ENCODE peak calls at places on chromosomes 1 and 21, in four cellular contexts. One of them, this sample, is unnamed.

GRCh38 chr21:15908187-15908586 is 178.4 kb downstream of the USP25 start:
- DNase-seq in MM.1S: no peak
- DNase-seq in neuronal stem cell: no peak
- DNase-seq in IMR-90: peak
- DNase-seq in this sample: no peak

GRCh38 chr1:51843948-51844347 is 34.6 kb downstream of the NRDC start:
- DNase-seq in MM.1S: no peak
- DNase-seq in neuronal stem cell: no peak
- DNase-seq in IMR-90: no peak
- DNase-seq in this sample: no peak

GRCh38 chr1:100896481-100896982 is 642 bp downstream of the SLC30A7 start:
- DNase-seq in MM.1S: peak
- DNase-seq in neuronal stem cell: no peak
- DNase-seq in IMR-90: peak
- DNase-seq in this sample: no peak

GRCh38 chr1:161193561-161194235 is 5.2 kb downstream of the ADAMTS4 start:
- DNase-seq in MM.1S: no peak
- DNase-seq in neuronal stem cell: no peak
- DNase-seq in IMR-90: no peak
- DNase-seq in this sample: peak

GRCh38 chr1:156726549-156727226 is 1.6 kb upstream of the METTL25B start:
- DNase-seq in MM.1S: peak
- DNase-seq in neuronal stem cell: no peak
- DNase-seq in IMR-90: peak
- DNase-seq in this sample: peak

GRCh38 chr21:42678118-42678430 is 24.7 kb downstream of the PDE9A start:
- DNase-seq in MM.1S: no peak
- DNase-seq in neuronal stem cell: no peak
- DNase-seq in IMR-90: no peak
- DNase-seq in this sample: no peak

GRCh38 chr21:25689226-25689625 is 45.5 kb downstream of the ATP5PF start:
- DNase-seq in MM.1S: no peak
- DNase-seq in neuronal stem cell: no peak
- DNase-seq in IMR-90: peak
- DNase-seq in this sample: no peak

GRCh38 chr1:101022294-101022693 is 3.3 kb downstream of the DPH5 start:
- DNase-seq in MM.1S: no peak
- DNase-seq in neuronal stem cell: no peak
- DNase-seq in IMR-90: peak
- DNase-seq in this sample: no peak

GRCh38 chr1:18175530-18176377 is 68.2 kb downstream of the IGSF21 start:
- DNase-seq in MM.1S: no peak
- DNase-seq in neuronal stem cell: no peak
- DNase-seq in IMR-90: no peak
- DNase-seq in this sample: no peak

GRCh38 chr1:156624814-156625435 is 5.7 kb downstream of the HAPLN2 start:
- DNase-seq in MM.1S: no peak
- DNase-seq in neuronal stem cell: no peak
- DNase-seq in IMR-90: no peak
- DNase-seq in this sample: peak

GRCh38 chr1:112083487-112083886 is 94.0 kb upstream of the KCND3 start:
- DNase-seq in MM.1S: peak
- DNase-seq in neuronal stem cell: peak
- DNase-seq in IMR-90: peak
- DNase-seq in this sample: no peak

GRCh38 chr1:232238009-232238408 is 391.9 kb downstream of the SIPA1L2 start:
- DNase-seq in MM.1S: no peak
- DNase-seq in neuronal stem cell: no peak
- DNase-seq in IMR-90: no peak
- DNase-seq in this sample: no peak

GRCh38 chr1:20187103-20187812 is 940 bp upstream of the PLA2G2C start:
- DNase-seq in MM.1S: no peak
- DNase-seq in neuronal stem cell: no peak
- DNase-seq in IMR-90: no peak
- DNase-seq in this sample: no peak

GRCh38 chr1:5639323-5639722 is 352.9 kb downstream of the NPHP4 start:
- DNase-seq in MM.1S: no peak
- DNase-seq in neuronal stem cell: no peak
- DNase-seq in IMR-90: no peak
- DNase-seq in this sample: no peak
- H3K4me3 ChIP-seq in MM.1S: no peak
- H3K4me3 ChIP-seq in neuronal stem cell: no peak
- H3K4me3 ChIP-seq in IMR-90: no peak
- H3K4me3 ChIP-seq in this sample: no peak

GRCh38 chr1:28415246-28415645 is 45.7 kb downstream of the PHACTR4 start:
- DNase-seq in MM.1S: no peak
- DNase-seq in neuronal stem cell: no peak
- DNase-seq in IMR-90: no peak
- DNase-seq in this sample: no peak
- H3K27ac ChIP-seq in MM.1S: no peak
- H3K27ac ChIP-seq in neuronal stem cell: no peak
- H3K27ac ChIP-seq in IMR-90: no peak
- H3K27ac ChIP-seq in this sample: no peak

DNA sequence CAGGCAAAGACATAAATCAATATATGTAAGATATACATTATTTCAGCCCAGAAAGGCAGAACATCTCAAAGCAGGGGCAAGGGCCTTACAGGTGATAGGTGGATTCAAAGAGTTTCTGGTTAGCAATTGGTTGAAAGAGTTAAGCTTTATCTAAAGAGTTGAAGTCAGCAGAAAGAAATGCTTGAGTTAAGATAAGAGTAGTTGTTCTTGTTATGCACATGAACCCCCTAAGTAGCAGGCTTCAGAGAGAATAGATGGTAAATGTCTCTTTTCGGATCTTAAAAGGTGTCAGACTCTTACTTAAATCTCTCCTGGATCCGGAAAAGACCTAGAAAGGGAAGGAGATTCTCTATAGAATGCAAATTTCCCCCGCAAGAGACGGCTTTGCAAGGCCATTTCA is 8.3 kb upstream of the ZBTB40 start:
- DNase-seq in MM.1S: no peak
- DNase-seq in neuronal stem cell: no peak
- DNase-seq in IMR-90: no peak
- DNase-seq in this sample: no peak
- H3K9ac ChIP-seq in MM.1S: no peak
- H3K9ac ChIP-seq in neuronal stem cell: no peak
- H3K9ac ChIP-seq in IMR-90: no peak
- H3K9ac ChIP-seq in this sample: no peak

GRCh38 chr1:32336963-32337675 is 1.1 kb upstream of the MARCKSL1 start:
- DNase-seq in MM.1S: peak
- DNase-seq in neuronal stem cell: no peak
- DNase-seq in IMR-90: peak
- DNase-seq in this sample: peak
- H3K4me3 ChIP-seq in MM.1S: peak
- H3K4me3 ChIP-seq in neuronal stem cell: no peak
- H3K4me3 ChIP-seq in IMR-90: no peak
- H3K4me3 ChIP-seq in this sample: no peak

DNA sequence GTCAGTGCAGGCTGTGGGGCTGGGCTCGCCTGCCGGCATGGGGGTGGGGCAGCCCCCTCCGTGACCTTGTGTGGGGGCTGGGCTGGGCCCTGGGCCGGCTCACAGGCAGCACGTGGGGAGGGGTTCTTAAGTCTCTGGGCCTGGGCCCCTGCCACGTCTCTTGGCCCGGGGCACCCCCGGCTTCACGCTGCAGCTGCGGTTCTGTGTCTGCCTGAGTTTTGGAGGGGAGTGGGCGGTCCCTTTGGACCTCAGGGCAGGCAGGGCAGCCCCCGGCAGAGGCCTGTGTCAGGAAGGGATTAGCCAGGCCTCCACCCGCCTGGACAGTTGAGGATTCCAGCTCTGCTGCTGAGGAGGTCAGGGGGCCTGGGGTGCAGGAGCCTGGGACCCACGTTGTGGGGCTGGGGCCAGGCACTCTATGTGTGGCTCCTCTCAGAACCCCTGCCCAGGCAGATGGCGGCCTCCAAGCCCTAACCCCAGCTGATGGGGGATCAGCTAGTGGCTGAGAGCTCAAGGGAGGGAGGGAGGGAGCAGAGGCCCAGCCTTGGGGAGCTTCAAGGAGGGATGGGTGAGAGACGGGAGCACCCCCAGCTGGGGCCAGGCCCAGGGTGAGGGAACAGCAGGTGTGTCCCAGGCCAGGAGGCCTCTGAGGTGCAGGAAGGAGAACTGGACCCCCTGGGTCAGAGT is 1.8 kb upstream of the PLCH2 start:
- DNase-seq in MM.1S: no peak
- DNase-seq in neuronal stem cell: no peak
- DNase-seq in IMR-90: no peak
- DNase-seq in this sample: no peak
- H3K27ac ChIP-seq in MM.1S: no peak
- H3K27ac ChIP-seq in neuronal stem cell: peak
- H3K27ac ChIP-seq in IMR-90: no peak
- H3K27ac ChIP-seq in this sample: no peak

DNA sequence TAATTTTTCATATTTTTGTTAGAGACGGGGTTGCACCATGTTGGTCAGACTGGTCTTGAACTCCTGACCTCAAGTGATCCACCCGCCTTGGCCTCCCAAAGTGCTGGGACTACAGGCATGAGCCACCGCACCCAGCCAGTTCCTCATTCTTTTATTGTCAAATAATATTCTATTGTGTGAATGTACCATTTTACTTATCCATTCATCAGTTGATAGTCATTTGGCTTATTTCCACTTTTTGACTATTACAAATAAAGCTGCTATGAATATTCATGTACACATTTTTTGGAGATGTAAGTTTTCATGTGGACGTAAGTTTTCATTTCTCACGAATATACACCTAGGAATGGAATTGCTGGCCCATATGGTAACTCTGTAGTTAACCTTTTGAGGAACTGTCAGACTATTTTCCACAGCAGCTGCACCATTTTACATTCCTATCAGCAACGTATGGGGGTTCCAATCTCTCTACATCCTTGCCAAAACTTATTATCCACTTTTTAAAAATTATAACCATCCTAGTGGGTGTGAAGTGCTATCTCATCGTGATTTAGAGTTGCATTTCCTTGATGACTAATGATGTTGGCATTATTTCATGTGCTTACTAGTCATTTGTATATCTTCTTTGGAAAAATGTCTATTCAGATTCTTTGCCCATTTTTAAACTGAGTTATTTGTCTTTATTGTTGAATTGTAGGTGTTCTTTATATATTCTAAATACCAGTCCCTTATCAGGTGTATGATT is 12.7 kb downstream of the PACC1 start:
- DNase-seq in MM.1S: no peak
- DNase-seq in neuronal stem cell: no peak
- DNase-seq in IMR-90: peak
- DNase-seq in this sample: no peak
- H3K9ac ChIP-seq in MM.1S: no peak
- H3K9ac ChIP-seq in neuronal stem cell: no peak
- H3K9ac ChIP-seq in IMR-90: no peak
- H3K9ac ChIP-seq in this sample: no peak

GRCh38 chr1:244362481-244362880 is 89.2 kb downstream of the ADSS2 start:
- DNase-seq in MM.1S: no peak
- DNase-seq in neuronal stem cell: no peak
- DNase-seq in IMR-90: no peak
- DNase-seq in this sample: no peak
- H3K4me3 ChIP-seq in MM.1S: no peak
- H3K4me3 ChIP-seq in neuronal stem cell: no peak
- H3K4me3 ChIP-seq in IMR-90: no peak
- H3K4me3 ChIP-seq in this sample: no peak

GRCh38 chr1:228101994-228102790 is 933 bp downstream of the C1orf35 start:
- DNase-seq in MM.1S: peak
- DNase-seq in neuronal stem cell: no peak
- DNase-seq in IMR-90: no peak
- DNase-seq in this sample: peak
- H3K27ac ChIP-seq in MM.1S: peak
- H3K27ac ChIP-seq in neuronal stem cell: no peak
- H3K27ac ChIP-seq in IMR-90: peak
- H3K27ac ChIP-seq in this sample: no peak

GRCh38 chr1:119316870-119317416 is 51.6 kb upstream of the HAO2 start:
- DNase-seq in MM.1S: no peak
- DNase-seq in neuronal stem cell: no peak
- DNase-seq in IMR-90: no peak
- DNase-seq in this sample: no peak

GRCh38 chr1:119308806-119309205 is 59.8 kb upstream of the HAO2 start:
- DNase-seq in MM.1S: peak
- DNase-seq in neuronal stem cell: no peak
- DNase-seq in IMR-90: no peak
- DNase-seq in this sample: no peak

GRCh38 chr1:119318466-119319309 is 49.9 kb upstream of the HAO2 start:
- DNase-seq in MM.1S: no peak
- DNase-seq in neuronal stem cell: no peak
- DNase-seq in IMR-90: no peak
- DNase-seq in this sample: no peak

GRCh38 chr1:119310301-119310700 is 58.3 kb upstream of the HAO2 start:
- DNase-seq in MM.1S: no peak
- DNase-seq in neuronal stem cell: no peak
- DNase-seq in IMR-90: no peak
- DNase-seq in this sample: no peak

GRCh38 chr1:119314001-119314796 is 54.4 kb upstream of the HAO2 start:
- DNase-seq in MM.1S: no peak
- DNase-seq in neuronal stem cell: no peak
- DNase-seq in IMR-90: no peak
- DNase-seq in this sample: no peak
- H3K9ac ChIP-seq in MM.1S: no peak
- H3K9ac ChIP-seq in neuronal stem cell: no peak
- H3K9ac ChIP-seq in IMR-90: no peak
- H3K9ac ChIP-seq in this sample: no peak

This sample was measured in kidney.